ENCODE peak calls at places on chromosomes 2 and 18, in eight cellular contexts. J, C, Q, R, W, I, L and S are unnamed samples.

GRCh38 chr2:209423562-209424541 is at the start of gene MAP2:
- DNase-seq in Q (peak), L (peak), R (peak), C (peak), J (peak), W (peak), I (peak), S (peak)

GRCh38 chr2:45237850-45238542 is 228.7 kb upstream of the SIX2 start:
- DNase-seq in W (no peak), L (no peak), I (peak), C (no peak), J (no peak), R (no peak), Q (peak), S (no peak)

GRCh38 chr2:23711979-23712755 is 214.8 kb downstream of the ATAD2B start:
- DNase-seq in Q (no peak), I (no peak), C (no peak), W (no peak), L (no peak), R (no peak), J (peak), S (no peak)

GRCh38 chr2:187138240-187138639 is 289.3 kb upstream of the ZSWIM2 start:
- DNase-seq in L (peak), C (no peak), J (peak), I (no peak), Q (peak), W (no peak), R (no peak), S (no peak)

GRCh38 chr2:222864296-222864695 is 3.5 kb downstream of the ACSL3 start:
- DNase-seq in Q (no peak), L (no peak), J (no peak), R (no peak), C (no peak), W (no peak), I (peak), S (no peak)

GRCh38 chr2:32274289-32274688 is 3.4 kb upstream of the YIPF4 start:
- DNase-seq in L (no peak), R (no peak), I (no peak), W (no peak), Q (no peak), C (no peak), J (no peak), S (no peak)

GRCh38 chr18:73638709-73639108 is 508.9 kb downstream of the FBXO15 start:
- DNase-seq in C (no peak), L (no peak), J (no peak), I (no peak), R (no peak), W (no peak), Q (no peak), S (no peak)

GRCh38 chr2:216694826-216695217 is 527 bp downstream of the IGFBP5 start:
- DNase-seq in Q (no peak), R (no peak), J (no peak), C (no peak), L (no peak), W (no peak), I (no peak), S (no peak)

GRCh38 chr2:88880441-88880953 is 189.0 kb downstream of the RPIA start:
- DNase-seq in C (peak), J (no peak), W (no peak), Q (no peak), R (peak), L (peak), I (peak), S (no peak)

GRCh38 chr2:57701391-57701791 is 345.2 kb upstream of the VRK2 start:
- DNase-seq in L (no peak), I (no peak), J (no peak), R (no peak), C (no peak), Q (no peak), W (no peak), S (no peak)

GRCh38 chr18:48136051-48136543 is 205.6 kb upstream of the SMAD2 start:
- DNase-seq in R (no peak), C (no peak), J (peak), I (no peak), L (peak), Q (no peak), W (no peak), S (no peak)

GRCh38 chr2:178306351-178307073 is 112.2 kb downstream of the OSBPL6 start:
- DNase-seq in R (peak), W (peak), L (peak), I (no peak), J (no peak), C (peak), Q (no peak), S (peak)

GRCh38 chr2:66470199-66470598 is 35.3 kb downstream of the MEIS1 start:
- DNase-seq in J (no peak), C (no peak), Q (no peak), R (no peak), W (no peak), L (no peak), I (no peak), S (no peak)

GRCh38 chr2:230828272-230828961 is 36.3 kb upstream of the ITM2C start:
- DNase-seq in W (no peak), L (no peak), C (peak), I (no peak), R (no peak), J (peak), Q (no peak), S (peak)

GRCh38 chr2:53751728-53752127 is 15.9 kb upstream of the CHAC2 start:
- DNase-seq in W (no peak), J (no peak), I (no peak), R (no peak), Q (no peak), L (no peak), C (no peak), S (peak)

GRCh38 chr2:28633204-28633603 is 118.4 kb upstream of the PPP1CB start:
- DNase-seq in Q (no peak), L (no peak), C (no peak), R (no peak), I (no peak), J (no peak), W (no peak), S (no peak)

GRCh38 chr2:174796319-174796771 is 32.1 kb upstream of the CHRNA1 start:
- DNase-seq in J (no peak), R (no peak), L (no peak), C (no peak), Q (no peak), W (no peak), I (no peak), S (no peak)

GRCh38 chr2:71891719-71892118 is 255.9 kb downstream of the CYP26B1 start:
- DNase-seq in I (no peak), J (no peak), W (no peak), Q (no peak), L (no peak), C (no peak), R (no peak), S (peak)

GRCh38 chr2:65199891-65200290 is 27.7 kb upstream of the ACTR2 start:
- DNase-seq in R (no peak), L (no peak), Q (no peak), I (no peak), C (no peak), J (no peak), W (no peak), S (no peak)

GRCh38 chr2:70069049-70069448 is 18.2 kb upstream of the PCBP1 start:
- DNase-seq in I (no peak), Q (no peak), J (no peak), L (no peak), R (peak), W (no peak), C (peak), S (peak)

GRCh38 chr2:157875720-157876065 is 437 bp downstream of the ACVR1 start:
- DNase-seq in L (peak), R (no peak), I (peak), W (peak), Q (no peak), J (peak), C (peak), S (peak)

GRCh38 chr2:210620456-210620855 is 64.1 kb downstream of the CPS1 start:
- DNase-seq in W (no peak), L (no peak), Q (no peak), I (no peak), C (no peak), J (no peak), R (no peak), S (no peak)

GRCh38 chr2:180247658-180248057 is 240.6 kb upstream of the CWC22 start:
- DNase-seq in W (no peak), J (no peak), Q (no peak), R (no peak), L (no peak), C (no peak), I (no peak), S (no peak)

GRCh38 chr2:240322231-240322955 is 113.1 kb upstream of the GPC1 start:
- DNase-seq in L (no peak), R (no peak), J (no peak), W (no peak), C (no peak), Q (no peak), I (no peak), S (peak)

GRCh38 chr2:8502316-8502715 is 179.5 kb upstream of the ID2 start:
- DNase-seq in Q (no peak), R (peak), W (peak), L (no peak), I (no peak), J (no peak), C (no peak), S (no peak)

GRCh38 chr2:88307817-88308216 is 137.7 kb downstream of the THNSL2 start:
- DNase-seq in Q (no peak), I (no peak), C (peak), W (no peak), J (no peak), L (no peak), R (peak), S (peak)

GRCh38 chr2:210366675-210367080 is 51.7 kb upstream of the MYL1 start:
- DNase-seq in L (no peak), J (no peak), Q (no peak), W (no peak), C (no peak), I (no peak), R (no peak), S (no peak)

GRCh38 chr2:127217470-127218325 is 2.4 kb downstream of the CYP27C1 start:
- DNase-seq in Q (no peak), L (no peak), R (no peak), J (no peak), I (no peak), W (no peak), C (no peak), S (peak)

GRCh38 chr2:25049422-25049821 is 7.5 kb downstream of the EFR3B start:
- DNase-seq in Q (no peak), J (no peak), I (no peak), W (no peak), L (no peak), C (no peak), R (no peak), S (no peak)

GRCh38 chr2:227007940-227008339 is 156.1 kb downstream of the COL4A4 start:
- DNase-seq in R (no peak), C (no peak), J (no peak), L (no peak), Q (no peak), I (no peak), W (no peak), S (no peak)

GRCh38 chr2:46023165-46023854 is 273.9 kb upstream of the EPAS1 start:
- DNase-seq in W (no peak), I (no peak), Q (no peak), J (no peak), L (no peak), C (no peak), R (no peak), S (no peak)

GRCh38 chr2:20578895-20579825 is 71.7 kb downstream of the HS1BP3 start:
- DNase-seq in Q (peak), L (no peak), J (peak), I (peak), C (no peak), W (peak), R (peak), S (peak)

GRCh38 chr2:240900141-240900860 is 4.3 kb upstream of the MAB21L4 start:
- DNase-seq in W (no peak), R (no peak), L (no peak), Q (no peak), C (no peak), I (no peak), J (peak), S (no peak)